ENCODE peak calls at places on chromosomes 3 and 15, in six cellular contexts. H is activated CD8-positive, alpha-beta memory T cell treated with anti-CD3 and anti-CD28 coated beads for 24 hours; M is right lobe of liver; V is fibroblast of lung; B is CD4-positive, alpha-beta T cell; J is NCI-H1694. E is an unnamed sample.

GRCh38 chr3:40186508-40186907 is 123.0 kb upstream of the EIF1B start:
- DNase-seq in B (no peak), H (no peak), M (peak; percentile 56), V (no peak), J (no peak), E (no peak)

GRCh38 chr3:106333911-106334618 is 465.3 kb upstream of the CBLB start:
- DNase-seq in H (no peak), B (no peak), M (no peak), V (peak; percentile 93), J (no peak), E (no peak)

GRCh38 chr15:77063249-77063648 is 7.7 kb downstream of the TSPAN3 start:
- DNase-seq in H (no peak), B (no peak), J (no peak), M (no peak), V (no peak), E (no peak)

GRCh38 chr3:107414325-107414964 is 37.2 kb downstream of the CCDC54 start:
- DNase-seq in J (no peak), V (no peak), M (no peak), H (no peak), B (no peak), E (no peak)

GRCh38 chr15:99016680-99017321 is 9.2 kb upstream of the PGPEP1L start:
- DNase-seq in M (no peak), V (peak; percentile 64), J (no peak), H (peak; percentile 45), B (no peak), E (no peak)

GRCh38 chr15:47756872-47757271 is 39.6 kb downstream of the SEMA6D start:
- DNase-seq in B (no peak), M (no peak), J (no peak), H (no peak), V (peak; percentile 89), E (no peak)

GRCh38 chr15:92906563-92907081 is 6.5 kb downstream of the CHD2 start:
- DNase-seq in J (no peak), B (no peak), H (no peak), M (no peak), V (peak; percentile 76), E (no peak)

GRCh38 chr3:140365872-140366697 is 311.8 kb upstream of the TRIM42 start:
- DNase-seq in V (no peak), M (no peak), B (no peak), H (no peak), J (no peak), E (no peak)

GRCh38 chr3:189841474-189842205 is 210.5 kb downstream of the TP63 start:
- DNase-seq in J (no peak), H (no peak), B (no peak), M (no peak), V (peak; percentile 82), E (no peak)

GRCh38 chr3:188323067-188323842 is 169.3 kb downstream of the LPP start:
- DNase-seq in J (no peak), M (no peak), H (no peak), V (no peak), B (no peak), E (no peak)

GRCh38 chr15:74369084-74369745 is 1.8 kb upstream of the CYP11A1 start:
- DNase-seq in B (no peak), M (no peak), V (no peak), J (no peak), H (peak; percentile 21), E (no peak)

GRCh38 chr15:40952301-40952900 is 870 bp upstream of the CHAC1 start:
- DNase-seq in V (no peak), H (no peak), M (no peak), B (no peak), J (no peak), E (no peak)

GRCh38 chr3:192917508-192918274 is at the start of gene MB21D2:
- DNase-seq in H (peak; percentile 75), B (peak; percentile 25), V (peak; percentile 84), M (peak; percentile 59), J (peak; percentile 64), E (peak; percentile 13)

GRCh38 chr15:81322708-81323253 is 1.2 kb downstream of the STARD5 start:
- DNase-seq in B (no peak), H (no peak), J (no peak), M (no peak), V (no peak), E (no peak)

GRCh38 chr15:41630616-41631218 is 29.5 kb upstream of the MGA start:
- DNase-seq in H (no peak), M (no peak), B (no peak), V (no peak), J (no peak), E (no peak)

GRCh38 chr3:44284949-44285348 is 43.3 kb downstream of the TOPAZ1 start:
- DNase-seq in J (no peak), V (peak; percentile 13), B (no peak), M (no peak), H (no peak), E (no peak)

GRCh38 chr3:139312959-139313358 is 30.9 kb upstream of the MRPS22 start:
- DNase-seq in B (no peak), J (no peak), V (peak; percentile 77), H (no peak), M (no peak), E (no peak)

GRCh38 chr15:32651229-32651837 is 9.8 kb downstream of the SCG5 start:
- DNase-seq in H (peak; percentile 64), J (no peak), B (peak; percentile 23), M (peak; percentile 62), V (peak; percentile 55), E (peak; percentile 45)

GRCh38 chr3:183548262-183548769 is 7.2 kb downstream of the KLHL6 start:
- DNase-seq in H (peak; percentile 40), M (peak; percentile 79), B (no peak), V (peak; percentile 96), J (no peak), E (no peak)

GRCh38 chr15:88144921-88145320 is 111.6 kb downstream of the NTRK3 start:
- DNase-seq in B (no peak), M (no peak), H (no peak), V (peak; percentile 33), J (peak; percentile 9), E (no peak)

GRCh38 chr15:48337626-48338025 is 6.4 kb downstream of the DUT start:
- DNase-seq in V (no peak), J (no peak), H (no peak), B (no peak), M (no peak), E (no peak)

GRCh38 chr3:127655641-127656040 is 17.1 kb upstream of the ABTB1 start:
- DNase-seq in V (peak; percentile 70), H (peak; percentile 40), J (no peak), M (no peak), B (no peak), E (no peak)

GRCh38 chr3:150319900-150320299 is 88.2 kb upstream of the TSC22D2 start:
- DNase-seq in H (no peak), B (no peak), M (no peak), J (no peak), V (peak; percentile 98), E (no peak)

GRCh38 chr3:126460386-126460785 is 15.3 kb downstream of the ZXDC start:
- DNase-seq in V (no peak), M (peak; percentile 47), H (no peak), J (no peak), B (no peak), E (no peak)

GRCh38 chr15:95929232-95929846 is 401.2 kb upstream of the NR2F2 start:
- DNase-seq in V (peak; percentile 63), M (no peak), J (no peak), B (no peak), H (no peak), E (no peak)

GRCh38 chr3:27368831-27369607 is at the start of gene NEK10:
- DNase-seq in H (peak; percentile 94), B (peak; percentile 91), M (peak; percentile 94), V (peak; percentile 87), J (peak; percentile 33), E (peak; percentile 90)

GRCh38 chr15:36696191-36696590 is 116.8 kb downstream of the CDIN1 start:
- DNase-seq in H (no peak), J (no peak), M (no peak), V (no peak), B (no peak), E (no peak)

GRCh38 chr3:42442640-42443039 is 32.2 kb upstream of the LYZL4 start:
- DNase-seq in B (no peak), M (no peak), V (no peak), J (no peak), H (no peak), E (no peak)

GRCh38 chr3:55474213-55474632 is 12.9 kb downstream of the WNT5A start:
- DNase-seq in H (no peak), J (no peak), M (no peak), B (no peak), V (peak; percentile 47), E (no peak)

GRCh38 chr3:122468896-122469533 is 45.7 kb downstream of the KPNA1 start:
- DNase-seq in H (no peak), M (no peak), B (no peak), V (no peak), J (no peak), E (no peak)

GRCh38 chr15:29089731-29090616 is 179.6 kb downstream of the NSMCE3 start:
- DNase-seq in V (peak; percentile 21), J (no peak), B (no peak), H (peak; percentile 76), M (no peak), E (no peak)

GRCh38 chr3:194382892-194383223 is 13.3 kb upstream of the LRRC15 start:
- DNase-seq in V (no peak), M (peak; percentile 26), H (no peak), B (no peak), J (no peak), E (no peak)

GRCh38 chr3:179608931-179609720 is 4.5 kb downstream of the NDUFB5 start:
- DNase-seq in H (no peak), B (no peak), J (no peak), V (no peak), M (no peak), E (no peak)

GRCh38 chr15:74209997-74210573 is 7.5 kb upstream of the STRA6 start:
- DNase-seq in M (no peak), B (no peak), H (no peak), J (no peak), V (peak; percentile 99), E (no peak)

GRCh38 chr15:59762558-59762957 is 73.4 kb upstream of the BNIP2 start:
- DNase-seq in V (no peak), J (no peak), H (no peak), M (no peak), B (no peak), E (no peak)

GRCh38 chr3:105422645-105423044 is 55.9 kb downstream of the ALCAM start:
- DNase-seq in H (no peak), M (no peak), J (no peak), B (no peak), V (no peak), E (no peak)